ENCODE peak calls at places on chromosomes 7 and 10, in four cellular contexts. G, J, A and X are unnamed samples.

GRCh38 chr10:73907841-73908517 is 3.0 kb upstream of the PLAU start:
- DNase-seq in G (no peak), J (peak), A (peak), X (no peak)

GRCh38 chr7:77415474-77415821 is 701 bp downstream of the GSAP start:
- DNase-seq in G (no peak), J (peak), A (no peak), X (no peak)

GRCh38 chr10:7908541-7909210 is 90.4 kb downstream of the TAF3 start:
- DNase-seq in G (no peak), J (no peak), A (no peak), X (no peak)

GRCh38 chr7:31122649-31123058 is 70.5 kb downstream of the ADCYAP1R1 start:
- DNase-seq in G (no peak), J (peak), A (peak), X (peak)

GRCh38 chr7:26515462-26515861 is 223.8 kb downstream of the SNX10 start:
- DNase-seq in G (no peak), J (peak), A (no peak), X (no peak)

GRCh38 chr7:36468361-36469140 is 78.9 kb downstream of the ANLN start:
- DNase-seq in G (no peak), J (no peak), A (peak), X (no peak)

GRCh38 chr10:34814228-34815173 is 595 bp downstream of the PARD3 start:
- DNase-seq in G (peak), J (peak), A (peak), X (no peak)

GRCh38 chr7:132650498-132650897 is 74.2 kb upstream of the PLXNA4 start:
- DNase-seq in G (no peak), J (no peak), A (peak), X (no peak)

GRCh38 chr7:155803418-155804376 is 8.6 kb downstream of the SHH start:
- DNase-seq in G (no peak), J (peak), A (peak), X (no peak)

GRCh38 chr7:117011419-117012260 is 58.3 kb downstream of the ST7 start:
- DNase-seq in G (no peak), J (no peak), A (no peak), X (no peak)

GRCh38 chr7:68216046-68216445 is 1219.4 kb downstream of the TYW1 start:
- DNase-seq in G (no peak), J (no peak), A (no peak), X (no peak)

GRCh38 chr7:21422747-21423146 is 5.1 kb upstream of the SP4 start:
- DNase-seq in G (no peak), J (no peak), A (no peak), X (no peak)

GRCh38 chr10:114336823-114337509 is 67.3 kb downstream of the AFAP1L2 start:
- DNase-seq in G (no peak), J (no peak), A (no peak), X (no peak)

GRCh38 chr10:95445223-95445836 is 115.8 kb downstream of the SORBS1 start:
- DNase-seq in G (no peak), J (no peak), A (peak), X (peak)

GRCh38 chr7:28355553-28356319 is 56.6 kb upstream of the CREB5 start:
- DNase-seq in G (no peak), J (no peak), A (no peak), X (no peak)

GRCh38 chr7:151834281-151835035 is 42.5 kb downstream of the PRKAG2 start:
- DNase-seq in G (no peak), J (no peak), A (no peak), X (no peak)

GRCh38 chr10:5502903-5503835 is 3.8 kb upstream of the CALML5 start:
- DNase-seq in G (no peak), J (no peak), A (no peak), X (no peak)

GRCh38 chr7:2129376-2130375 is 103.1 kb downstream of the MAD1L1 start:
- DNase-seq in G (no peak), J (no peak), A (no peak), X (no peak)

GRCh38 chr7:17336168-17336567 is 37.7 kb downstream of the AHR start:
- DNase-seq in G (no peak), J (no peak), A (no peak), X (no peak)

GRCh38 chr10:29949411-29950011 is 109.9 kb downstream of the JCAD start:
- DNase-seq in G (no peak), J (peak), A (peak), X (peak)

GRCh38 chr7:26891400-26892355 is 27.3 kb upstream of the SKAP2 start:
- DNase-seq in G (no peak), J (no peak), A (no peak), X (no peak)

GRCh38 chr10:69952069-69952800 is 100.4 kb upstream of the MACROH2A2 start:
- DNase-seq in G (no peak), J (no peak), A (no peak), X (no peak)

GRCh38 chr7:326845-327304 is 36.9 kb downstream of the FOXL3 start:
- DNase-seq in G (no peak), J (no peak), A (no peak), X (no peak)

GRCh38 chr10:128105383-128105782 is 20.8 kb downstream of the MKI67 start:
- DNase-seq in G (no peak), J (no peak), A (no peak), X (no peak)

GRCh38 chr10:3062502-3063186 is 4.7 kb upstream of the PFKP start:
- DNase-seq in G (no peak), J (no peak), A (no peak), X (no peak)

GRCh38 chr10:61836888-61837747 is 64.4 kb upstream of the ARID5B start:
- DNase-seq in G (no peak), J (no peak), A (peak), X (no peak)

GRCh38 chr7:29871787-29872398 is 65.6 kb downstream of the WIPF3 start:
- DNase-seq in G (no peak), J (no peak), A (peak), X (peak)

GRCh38 chr7:157521061-157521731 is 184.4 kb downstream of the DNAJB6 start:
- DNase-seq in G (peak), J (no peak), A (no peak), X (no peak)

GRCh38 chr7:117216010-117216409 is 106.8 kb downstream of the WNT2 start:
- DNase-seq in G (no peak), J (no peak), A (no peak), X (no peak)

GRCh38 chr7:150903627-150904026 is 51.3 kb downstream of the AOC1 start:
- DNase-seq in G (no peak), J (no peak), A (peak), X (peak)

GRCh38 chr10:7686351-7687171 is 16.6 kb upstream of the ITIH2 start:
- DNase-seq in G (no peak), J (no peak), A (no peak), X (no peak)

GRCh38 chr7:100802951-100803350 is 24.4 kb downstream of the EPHB4 start:
- DNase-seq in G (no peak), J (no peak), A (peak), X (no peak)

GRCh38 chr10:84654671-84655070 is 326.3 kb downstream of the CCSER2 start:
- DNase-seq in G (no peak), J (peak), A (no peak), X (no peak)

GRCh38 chr10:132459252-132460028 is 62.4 kb downstream of the PWWP2B start:
- DNase-seq in G (no peak), J (no peak), A (no peak), X (no peak)

GRCh38 chr7:157495177-157495553 is 158.4 kb downstream of the DNAJB6 start:
- DNase-seq in G (no peak), J (no peak), A (no peak), X (no peak)

GRCh38 chr10:22727112-22727511 is 12.7 kb upstream of the PIP4K2A start:
- DNase-seq in G (no peak), J (no peak), A (no peak), X (no peak)